ENCODE peak calls at places on chromosomes 13 and 19, in ten cellular contexts. G is effector memory CD4-positive, alpha-beta T cell; X is tibial artery; Z is fibroblast of mammary gland; L is neural progenitor cell; F is AG04450; K is skeletal muscle cell; U is cardiac muscle cell; D is CD8-positive, alpha-beta T cell; J is heart right ventricle. N is an unnamed sample.

GRCh38 chr19:3183721-3184641 is 1.7 kb upstream of the NCLN start:
- DNase-seq in G (no peak), X (no peak), Z (no peak), L (no peak), F (no peak), K (no peak), U (no peak), D (no peak), J (no peak), N (no peak)

GRCh38 chr19:35397064-35397463 is 26.2 kb downstream of the GPR42 start:
- DNase-seq in G (no peak), X (no peak), Z (no peak), L (no peak), F (no peak), K (no peak), U (no peak), D (no peak), J (no peak), N (no peak)

GRCh38 chr13:92833071-92833470 is 393.5 kb upstream of the GPC6 start:
- DNase-seq in G (no peak), X (no peak), Z (peak), L (no peak), F (peak), K (no peak), U (no peak), D (no peak), J (no peak), N (no peak)

GRCh38 chr13:50720856-50721663 is 122.4 kb downstream of the DLEU7 start:
- DNase-seq in G (no peak), X (no peak), Z (peak), L (no peak), F (no peak), K (no peak), U (no peak), D (no peak), J (no peak), N (no peak)

GRCh38 chr13:112844879-112845278 is 124.1 kb upstream of the MCF2L start:
- DNase-seq in G (no peak), X (no peak), Z (no peak), L (no peak), F (no peak), K (no peak), U (no peak), D (no peak), J (no peak), N (no peak)

GRCh38 chr13:35916186-35916585 is 215.0 kb downstream of the DCLK1 start:
- DNase-seq in G (no peak), X (no peak), Z (no peak), L (no peak), F (no peak), K (no peak), U (no peak), D (no peak), J (no peak), N (no peak)

GRCh38 chr13:67619987-67620386 is 389.9 kb upstream of the PCDH9 start:
- DNase-seq in G (no peak), X (no peak), Z (peak), L (no peak), F (peak), K (peak), U (no peak), D (no peak), J (no peak), N (no peak)

GRCh38 chr19:50432658-50433057 is at the start of gene MYBPC2:
- DNase-seq in G (no peak), X (no peak), Z (no peak), L (peak), F (no peak), K (no peak), U (peak), D (no peak), J (no peak), N (no peak)

GRCh38 chr13:31755803-31756212 is 16.5 kb downstream of the RXFP2 start:
- DNase-seq in G (no peak), X (no peak), Z (peak), L (no peak), F (no peak), K (peak), U (no peak), D (no peak), J (no peak), N (no peak)

GRCh38 chr13:112160558-112160957 is 93.6 kb downstream of the SOX1 start:
- DNase-seq in G (no peak), X (no peak), Z (no peak), L (no peak), F (no peak), K (no peak), U (no peak), D (no peak), J (no peak), N (no peak)

GRCh38 chr13:110347535-110348308 is 40.6 kb downstream of the COL4A2 start:
- DNase-seq in G (no peak), X (peak), Z (peak), L (no peak), F (no peak), K (peak), U (no peak), D (no peak), J (peak), N (no peak)

GRCh38 chr19:11673608-11674041 is 65.1 kb downstream of the ZNF823 start:
- DNase-seq in G (no peak), X (peak), Z (peak), L (peak), F (no peak), K (no peak), U (peak), D (no peak), J (peak), N (peak)

GRCh38 chr13:45909089-45909488 is 57.5 kb upstream of the SIAH3 start:
- DNase-seq in G (no peak), X (no peak), Z (no peak), L (no peak), F (no peak), K (no peak), U (no peak), D (no peak), J (no peak), N (no peak)

GRCh38 chr13:45909724-45910123 is 58.2 kb upstream of the SIAH3 start:
- DNase-seq in G (no peak), X (no peak), Z (no peak), L (no peak), F (no peak), K (no peak), U (no peak), D (no peak), J (no peak), N (no peak)

GRCh38 chr13:45907501-45907900 is 55.9 kb upstream of the SIAH3 start:
- DNase-seq in G (no peak), X (no peak), Z (no peak), L (no peak), F (no peak), K (no peak), U (no peak), D (no peak), J (no peak), N (no peak)
- H3K4me3 ChIP-seq in G (no peak), X (no peak), Z (no peak), L (no peak), F (no peak), K (no peak), U (no peak), D (no peak), J (no peak), N (no peak)

GRCh38 chr19:32407004-32407992 is 1.7 kb downstream of the DPY19L3 start:
- DNase-seq in G (no peak), X (peak), Z (peak), L (no peak), F (no peak), K (peak), U (no peak), D (no peak), J (no peak), N (no peak)
- H3K4me3 ChIP-seq in G (no peak), X (no peak), Z (peak), L (peak), F (peak), K (peak), U (no peak), D (no peak), J (peak), N (no peak)

DNA sequence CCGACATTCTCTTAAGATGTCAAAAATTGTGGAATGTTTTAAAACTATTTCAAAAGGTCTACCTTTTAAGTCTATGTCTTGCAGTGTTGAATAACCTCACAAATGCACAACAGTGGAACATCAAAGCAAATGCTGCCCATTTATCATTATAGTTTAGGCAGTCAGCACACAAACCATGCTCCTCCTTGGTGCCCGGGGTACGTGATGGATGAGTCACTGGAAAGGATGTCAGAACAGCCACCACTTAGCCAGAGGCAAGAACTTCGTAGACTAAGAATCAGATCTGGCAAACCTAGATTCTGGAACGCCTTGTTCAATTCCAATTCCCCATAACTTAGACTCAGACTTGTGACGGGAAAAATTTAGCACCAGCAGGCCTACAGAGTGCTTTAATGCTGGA is 343.6 kb downstream of the FGF9 start:
- DNase-seq in G (no peak), X (no peak), Z (no peak), L (no peak), F (no peak), K (no peak), U (no peak), D (no peak), J (no peak), N (no peak)
- H3K4me3 ChIP-seq in G (no peak), X (no peak), Z (no peak), L (no peak), F (no peak), K (no peak), U (no peak), D (no peak), J (no peak), N (no peak)

GRCh38 chr19:38626401-38626800 is 7.4 kb downstream of the EIF3K start:
- DNase-seq in G (no peak), X (no peak), Z (no peak), L (no peak), F (no peak), K (no peak), U (no peak), D (no peak), J (no peak), N (no peak)
- H3K4me3 ChIP-seq in G (no peak), X (no peak), Z (no peak), L (no peak), F (no peak), K (no peak), U (no peak), D (no peak), J (no peak), N (no peak)

GRCh38 chr19:55694241-55694655 is 19.2 kb downstream of the EPN1 start:
- DNase-seq in G (no peak), X (no peak), Z (no peak), L (no peak), F (no peak), K (no peak), U (no peak), D (no peak), J (no peak), N (no peak)
- H3K4me3 ChIP-seq in G (no peak), X (no peak), Z (no peak), L (no peak), F (no peak), K (no peak), U (no peak), D (no peak), J (no peak), N (no peak)

GRCh38 chr13:99690426-99691189 is 189.3 kb downstream of the TM9SF2 start:
- DNase-seq in G (no peak), X (no peak), Z (no peak), L (peak), F (no peak), K (no peak), U (no peak), D (no peak), J (no peak), N (no peak)
- H3K4me3 ChIP-seq in G (no peak), X (no peak), Z (no peak), L (peak), F (no peak), K (no peak), U (no peak), D (no peak), J (no peak), N (no peak)

DNA sequence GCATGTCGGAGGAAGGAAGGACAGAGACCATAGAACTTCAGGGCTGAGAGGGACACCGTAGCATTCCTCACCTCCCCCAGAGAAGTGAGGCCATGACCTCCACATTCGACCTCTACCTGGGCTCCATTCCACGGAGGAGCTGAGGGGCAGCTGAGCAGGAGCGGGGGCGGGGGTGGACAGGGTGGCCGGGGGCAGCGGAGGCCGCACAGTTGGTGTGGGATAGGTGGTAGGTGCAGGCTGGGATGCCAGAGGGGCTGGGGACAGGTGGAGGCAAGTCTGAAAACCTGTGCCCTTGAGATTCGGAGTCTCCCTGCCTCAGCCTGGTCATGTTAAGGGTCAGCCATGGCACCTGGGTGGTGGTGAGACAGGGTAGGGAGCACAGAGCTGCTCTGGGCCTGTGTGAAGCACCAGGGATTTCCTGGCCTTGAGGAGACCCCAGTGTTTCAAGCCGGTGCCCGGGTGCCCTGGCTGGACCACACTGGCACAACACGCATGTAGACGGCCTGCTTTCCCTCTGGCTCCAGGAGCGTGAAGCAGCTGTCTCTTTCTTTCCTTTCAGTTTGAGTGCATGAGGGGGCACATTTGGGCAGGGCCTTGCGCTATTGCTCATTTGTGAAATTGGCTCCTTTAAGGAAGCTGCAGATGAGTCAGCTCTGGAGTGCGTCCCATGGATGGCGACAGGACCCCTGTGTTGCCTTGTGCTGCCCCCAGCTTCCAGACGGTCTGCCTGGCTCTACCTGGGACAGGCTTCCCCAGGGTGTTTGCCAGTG is 51.8 kb downstream of the TSSK6 start:
- DNase-seq in G (no peak), X (peak), Z (peak), L (no peak), F (no peak), K (peak), U (no peak), D (no peak), J (no peak), N (no peak)
- H3K4me3 ChIP-seq in G (no peak), X (peak), Z (no peak), L (no peak), F (peak), K (no peak), U (no peak), D (no peak), J (no peak), N (no peak)

GRCh38 chr13:97015661-97016350 is 21.5 kb upstream of the OXGR1 start:
- DNase-seq in G (no peak), X (no peak), Z (no peak), L (no peak), F (no peak), K (no peak), U (no peak), D (no peak), J (no peak), N (no peak)

GRCh38 chr13:97005631-97006262 is 11.5 kb upstream of the OXGR1 start:
- DNase-seq in G (no peak), X (no peak), Z (peak), L (no peak), F (peak), K (no peak), U (no peak), D (no peak), J (no peak), N (no peak)

GRCh38 chr13:97017322-97017721 is 23.0 kb upstream of the OXGR1 start:
- DNase-seq in G (no peak), X (no peak), Z (no peak), L (no peak), F (no peak), K (no peak), U (no peak), D (no peak), J (no peak), N (no peak)

GRCh38 chr13:97012251-97013048 is 18.2 kb upstream of the OXGR1 start:
- DNase-seq in G (no peak), X (no peak), Z (no peak), L (no peak), F (no peak), K (no peak), U (no peak), D (no peak), J (no peak), N (no peak)

DNA sequence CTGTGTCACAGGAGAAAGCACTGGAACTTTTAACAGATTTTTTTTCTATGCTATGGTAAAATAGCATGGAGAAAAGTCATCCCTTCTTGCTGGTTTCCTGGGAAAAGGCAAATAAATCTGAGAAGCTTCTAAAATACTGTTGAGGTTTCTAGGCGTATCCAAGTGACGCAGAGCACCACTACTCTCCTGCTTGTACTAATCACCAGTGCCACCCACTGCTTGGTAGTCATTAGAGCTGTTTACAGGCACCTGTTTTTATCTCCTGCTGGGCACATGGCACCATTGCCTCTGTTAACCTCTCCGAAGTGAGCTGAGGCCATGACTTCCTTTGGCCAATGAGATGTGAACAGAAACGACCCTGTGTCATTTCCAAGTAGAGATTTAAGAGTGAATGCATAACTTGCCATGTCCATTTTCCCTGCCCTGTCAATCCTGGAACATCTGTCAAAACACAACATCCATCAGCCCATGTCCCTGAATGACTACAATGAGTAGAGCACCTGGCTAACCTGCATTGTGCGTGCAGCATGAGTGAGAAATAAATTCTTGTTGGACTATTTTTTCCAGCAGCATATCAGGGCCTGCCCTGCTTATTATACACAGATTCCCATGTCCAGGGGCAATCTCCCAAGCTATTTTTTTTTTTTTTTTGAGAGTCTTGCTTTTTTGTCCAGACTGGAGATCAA is 17.3 kb upstream of the OXGR1 start:
- DNase-seq in G (no peak), X (no peak), Z (no peak), L (no peak), F (no peak), K (no peak), U (no peak), D (no peak), J (no peak), N (no peak)
- H3K4me3 ChIP-seq in G (no peak), X (no peak), Z (no peak), L (no peak), F (no peak), K (no peak), U (no peak), D (no peak), J (no peak), N (no peak)

GRCh38 chr13:40969169-40969901 is 49.8 kb downstream of the ELF1 start:
- DNase-seq in G (peak), X (no peak), Z (no peak), L (no peak), F (no peak), K (no peak), U (no peak), D (peak), J (no peak), N (no peak)
- H3K4me3 ChIP-seq in G (no peak), X (no peak), Z (no peak), L (no peak), F (no peak), K (no peak), U (no peak), D (no peak), J (no peak), N (no peak)

GRCh38 chr19:4580961-4581380 is 21.5 kb upstream of the SEMA6B start:
- DNase-seq in G (no peak), X (no peak), Z (no peak), L (no peak), F (no peak), K (no peak), U (no peak), D (no peak), J (no peak), N (no peak)
- H3K4me3 ChIP-seq in G (no peak), X (peak), Z (no peak), L (peak), F (peak), K (peak), U (peak), D (no peak), J (peak), N (no peak)